ENCODE peak calls at places on chromosomes 4 and X, in seven cellular contexts. One of them, this sample, is unnamed.

GRCh38 chr4:80592950-80593349 is 257.4 kb downstream of the CFAP299 start:
- DNase-seq in Peyer's patch: no peak
- DNase-seq in NB4: peak
- DNase-seq in IMR-90: no peak
- DNase-seq in spleen: no peak
- DNase-seq in thyroid gland: no peak
- DNase-seq in H54: no peak
- DNase-seq in this sample: no peak

GRCh38 chrX:2334237-2334636 is 166.5 kb downstream of the DHRSX start:
- DNase-seq in Peyer's patch: no peak
- DNase-seq in NB4: no peak
- DNase-seq in IMR-90: no peak
- DNase-seq in spleen: no peak
- DNase-seq in thyroid gland: no peak
- DNase-seq in H54: no peak
- DNase-seq in this sample: no peak

GRCh38 chrX:151206871-151207270 is 30.5 kb downstream of the GPR50 start:
- DNase-seq in Peyer's patch: no peak
- DNase-seq in NB4: no peak
- DNase-seq in IMR-90: no peak
- DNase-seq in spleen: no peak
- DNase-seq in thyroid gland: no peak
- DNase-seq in H54: no peak
- DNase-seq in this sample: no peak

GRCh38 chr4:111449657-111450056 is 695.6 kb upstream of the FAM241A start:
- DNase-seq in Peyer's patch: no peak
- DNase-seq in NB4: no peak
- DNase-seq in IMR-90: peak
- DNase-seq in spleen: no peak
- DNase-seq in thyroid gland: no peak
- DNase-seq in H54: no peak
- DNase-seq in this sample: no peak

GRCh38 chr4:173735055-173735454 is 205.0 kb upstream of the HAND2 start:
- DNase-seq in Peyer's patch: no peak
- DNase-seq in NB4: no peak
- DNase-seq in IMR-90: peak
- DNase-seq in spleen: no peak
- DNase-seq in thyroid gland: no peak
- DNase-seq in H54: no peak
- DNase-seq in this sample: no peak

GRCh38 chr4:104446431-104446925 is 48.2 kb downstream of the CXXC4 start:
- DNase-seq in Peyer's patch: no peak
- DNase-seq in NB4: no peak
- DNase-seq in IMR-90: no peak
- DNase-seq in spleen: no peak
- DNase-seq in thyroid gland: no peak
- DNase-seq in H54: no peak
- DNase-seq in this sample: no peak

GRCh38 chr4:181670506-181670905 is 572.7 kb upstream of the TENM3 start:
- DNase-seq in Peyer's patch: no peak
- DNase-seq in NB4: no peak
- DNase-seq in IMR-90: no peak
- DNase-seq in spleen: no peak
- DNase-seq in thyroid gland: no peak
- DNase-seq in H54: no peak
- DNase-seq in this sample: no peak

GRCh38 chr4:19700951-19701350 is 550.8 kb upstream of the SLIT2 start:
- DNase-seq in Peyer's patch: no peak
- DNase-seq in NB4: no peak
- DNase-seq in IMR-90: peak
- DNase-seq in spleen: no peak
- DNase-seq in thyroid gland: no peak
- DNase-seq in H54: no peak
- DNase-seq in this sample: no peak

GRCh38 chr4:92953462-92953861 is 649.7 kb downstream of the GRID2 start:
- DNase-seq in Peyer's patch: no peak
- DNase-seq in NB4: no peak
- DNase-seq in IMR-90: no peak
- DNase-seq in spleen: no peak
- DNase-seq in thyroid gland: no peak
- DNase-seq in H54: no peak
- DNase-seq in this sample: no peak

GRCh38 chrX:153861147-153861546 is 24.8 kb downstream of the L1CAM start:
- DNase-seq in Peyer's patch: no peak
- DNase-seq in NB4: no peak
- DNase-seq in IMR-90: no peak
- DNase-seq in spleen: peak
- DNase-seq in thyroid gland: no peak
- DNase-seq in H54: no peak
- DNase-seq in this sample: no peak

GRCh38 chr4:169313732-169314131 is 43.0 kb upstream of the SH3RF1 start:
- DNase-seq in Peyer's patch: no peak
- DNase-seq in NB4: no peak
- DNase-seq in IMR-90: no peak
- DNase-seq in spleen: no peak
- DNase-seq in thyroid gland: no peak
- DNase-seq in H54: no peak
- DNase-seq in this sample: no peak

GRCh38 chr4:168864831-168865541 is 145.1 kb downstream of the CBR4 start:
- DNase-seq in Peyer's patch: no peak
- DNase-seq in NB4: no peak
- DNase-seq in IMR-90: peak
- DNase-seq in spleen: no peak
- DNase-seq in thyroid gland: peak
- DNase-seq in H54: no peak
- DNase-seq in this sample: no peak

GRCh38 chr4:88002786-88003185 is 4.6 kb upstream of the PKD2 start:
- DNase-seq in Peyer's patch: no peak
- DNase-seq in NB4: no peak
- DNase-seq in IMR-90: no peak
- DNase-seq in spleen: no peak
- DNase-seq in thyroid gland: no peak
- DNase-seq in H54: no peak
- DNase-seq in this sample: no peak

GRCh38 chr4:64230709-64231310 is 178.4 kb downstream of the TECRL start:
- DNase-seq in Peyer's patch: no peak
- DNase-seq in NB4: peak
- DNase-seq in IMR-90: peak
- DNase-seq in spleen: no peak
- DNase-seq in thyroid gland: no peak
- DNase-seq in H54: no peak
- DNase-seq in this sample: no peak

GRCh38 chr4:17063870-17064269 is 165.4 kb upstream of the LDB2 start:
- DNase-seq in Peyer's patch: no peak
- DNase-seq in NB4: no peak
- DNase-seq in IMR-90: peak
- DNase-seq in spleen: no peak
- DNase-seq in thyroid gland: no peak
- DNase-seq in H54: no peak
- DNase-seq in this sample: no peak

GRCh38 chr4:47462799-47463234 is 685 bp downstream of the COMMD8 start:
- DNase-seq in Peyer's patch: no peak
- DNase-seq in NB4: peak
- DNase-seq in IMR-90: peak
- DNase-seq in spleen: no peak
- DNase-seq in thyroid gland: no peak
- DNase-seq in H54: no peak
- DNase-seq in this sample: no peak

GRCh38 chr4:53490965-53491622 is 100.2 kb downstream of the LNX1 start:
- DNase-seq in Peyer's patch: peak
- DNase-seq in NB4: peak
- DNase-seq in IMR-90: peak
- DNase-seq in spleen: no peak
- DNase-seq in thyroid gland: peak
- DNase-seq in H54: no peak
- DNase-seq in this sample: no peak

GRCh38 chr4:95549246-95550138 is 719 bp upstream of the UNC5C start:
- DNase-seq in Peyer's patch: peak
- DNase-seq in NB4: peak
- DNase-seq in IMR-90: peak
- DNase-seq in spleen: peak
- DNase-seq in thyroid gland: peak
- DNase-seq in H54: peak
- DNase-seq in this sample: peak

GRCh38 chr4:6942238-6942800 is 32.7 kb downstream of the TBC1D14 start:
- DNase-seq in Peyer's patch: peak
- DNase-seq in NB4: peak
- DNase-seq in IMR-90: peak
- DNase-seq in spleen: peak
- DNase-seq in thyroid gland: no peak
- DNase-seq in H54: peak
- DNase-seq in this sample: no peak

GRCh38 chr4:8238061-8238511 is 31.5 kb upstream of the HTRA3 start:
- DNase-seq in Peyer's patch: peak
- DNase-seq in NB4: no peak
- DNase-seq in IMR-90: no peak
- DNase-seq in spleen: peak
- DNase-seq in thyroid gland: no peak
- DNase-seq in H54: no peak
- DNase-seq in this sample: no peak

GRCh38 chrX:22249371-22249770 is 23.3 kb upstream of the CBLL2 start:
- DNase-seq in Peyer's patch: no peak
- DNase-seq in NB4: no peak
- DNase-seq in IMR-90: no peak
- DNase-seq in spleen: no peak
- DNase-seq in thyroid gland: no peak
- DNase-seq in H54: no peak
- DNase-seq in this sample: no peak

GRCh38 chr4:128859887-128860774 is 50.6 kb downstream of the JADE1 start:
- DNase-seq in Peyer's patch: no peak
- DNase-seq in NB4: no peak
- DNase-seq in IMR-90: peak
- DNase-seq in spleen: no peak
- DNase-seq in thyroid gland: no peak
- DNase-seq in H54: no peak
- DNase-seq in this sample: no peak

GRCh38 chr4:138839574-138839973 is 176.0 kb upstream of the NOCT start:
- DNase-seq in Peyer's patch: no peak
- DNase-seq in NB4: no peak
- DNase-seq in IMR-90: no peak
- DNase-seq in spleen: no peak
- DNase-seq in thyroid gland: no peak
- DNase-seq in H54: no peak
- DNase-seq in this sample: no peak

DNA sequence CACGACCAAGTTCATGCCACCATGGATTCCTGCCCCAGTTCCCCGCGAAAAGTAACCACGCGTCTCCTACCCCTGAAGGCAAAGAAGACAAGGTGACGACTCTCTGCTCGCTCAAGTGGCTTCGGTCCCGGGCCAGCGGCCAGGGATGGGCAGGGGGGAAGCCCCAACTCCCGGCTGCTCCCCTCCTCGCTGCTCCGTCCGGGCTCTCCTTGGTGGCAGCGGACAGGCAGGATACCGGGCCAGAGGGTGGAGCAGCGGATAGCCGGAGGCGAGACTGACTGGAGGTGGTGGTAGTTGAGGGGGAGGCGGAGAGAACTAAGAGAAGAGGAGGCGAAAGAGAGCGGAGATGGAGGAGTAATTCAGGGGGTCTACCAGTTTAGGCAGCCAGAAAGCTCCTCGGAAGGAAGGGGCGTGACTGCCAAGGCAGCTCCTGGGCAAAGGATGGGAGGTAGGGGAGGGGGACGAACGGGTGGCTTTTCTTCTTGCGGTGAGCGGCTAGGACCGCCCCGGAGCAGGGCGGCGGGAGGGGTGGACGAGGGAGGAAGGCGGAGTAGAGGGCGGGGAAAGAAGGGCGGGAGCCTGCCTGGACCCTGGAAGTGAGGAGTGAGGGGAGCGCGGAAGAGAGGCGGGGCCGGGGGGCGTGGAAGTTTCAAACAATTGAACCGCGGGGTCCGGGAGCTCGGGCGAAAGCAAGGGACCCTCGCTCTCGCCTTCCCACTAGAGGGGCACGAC is at the start of gene AMOT:
- DNase-seq in Peyer's patch: peak
- DNase-seq in NB4: peak
- DNase-seq in IMR-90: peak
- DNase-seq in spleen: peak
- DNase-seq in thyroid gland: peak
- DNase-seq in H54: peak
- DNase-seq in this sample: peak
- TF ChIP-seq POLR2A in Peyer's patch: no peak
- TF ChIP-seq POLR2A in NB4: no peak
- TF ChIP-seq POLR2A in IMR-90: no peak
- TF ChIP-seq POLR2A in spleen: no peak
- TF ChIP-seq POLR2A in thyroid gland: no peak
- TF ChIP-seq POLR2A in H54: no peak
- TF ChIP-seq POLR2A in this sample: peak

GRCh38 chr4:1810765-1811164 is 17.7 kb downstream of the FGFR3 start:
- DNase-seq in Peyer's patch: no peak
- DNase-seq in NB4: no peak
- DNase-seq in IMR-90: no peak
- DNase-seq in spleen: no peak
- DNase-seq in thyroid gland: no peak
- DNase-seq in H54: no peak
- DNase-seq in this sample: no peak

GRCh38 chr4:1808851-1809753 is 16.0 kb downstream of the FGFR3 start:
- DNase-seq in Peyer's patch: no peak
- DNase-seq in NB4: no peak
- DNase-seq in IMR-90: no peak
- DNase-seq in spleen: no peak
- DNase-seq in thyroid gland: no peak
- DNase-seq in H54: no peak
- DNase-seq in this sample: no peak

GRCh38 chr4:1808396-1808795 is 15.3 kb downstream of the FGFR3 start:
- DNase-seq in Peyer's patch: no peak
- DNase-seq in NB4: no peak
- DNase-seq in IMR-90: no peak
- DNase-seq in spleen: no peak
- DNase-seq in thyroid gland: no peak
- DNase-seq in H54: no peak
- DNase-seq in this sample: no peak

GRCh38 chr4:1807258-1807777 is 14.2 kb downstream of the FGFR3 start:
- DNase-seq in Peyer's patch: no peak
- DNase-seq in NB4: no peak
- DNase-seq in IMR-90: no peak
- DNase-seq in spleen: no peak
- DNase-seq in thyroid gland: no peak
- DNase-seq in H54: no peak
- DNase-seq in this sample: no peak

GRCh38 chr4:1809754-1810502 is 16.8 kb downstream of the FGFR3 start:
- DNase-seq in Peyer's patch: peak
- DNase-seq in NB4: peak
- DNase-seq in IMR-90: peak
- DNase-seq in spleen: peak
- DNase-seq in thyroid gland: peak
- DNase-seq in H54: peak
- DNase-seq in this sample: peak
- TF ChIP-seq POLR2A in Peyer's patch: no peak
- TF ChIP-seq POLR2A in NB4: no peak
- TF ChIP-seq POLR2A in IMR-90: peak
- TF ChIP-seq POLR2A in spleen: no peak
- TF ChIP-seq POLR2A in thyroid gland: no peak
- TF ChIP-seq POLR2A in H54: no peak
- TF ChIP-seq POLR2A in this sample: no peak

GRCh38 chrX:120560842-120561633 is at the start of gene CUL4B:
- DNase-seq in Peyer's patch: peak
- DNase-seq in NB4: peak
- DNase-seq in IMR-90: peak
- DNase-seq in spleen: peak
- DNase-seq in thyroid gland: peak
- DNase-seq in H54: peak
- DNase-seq in this sample: peak
- TF ChIP-seq POLR2A in Peyer's patch: peak
- TF ChIP-seq POLR2A in NB4: peak
- TF ChIP-seq POLR2A in IMR-90: peak
- TF ChIP-seq POLR2A in spleen: no peak
- TF ChIP-seq POLR2A in thyroid gland: no peak
- TF ChIP-seq POLR2A in H54: peak
- TF ChIP-seq POLR2A in this sample: peak

GRCh38 chr4:110193822-110194761 is 4.3 kb downstream of the ELOVL6 start:
- DNase-seq in Peyer's patch: peak
- DNase-seq in NB4: peak
- DNase-seq in IMR-90: peak
- DNase-seq in spleen: peak
- DNase-seq in thyroid gland: peak
- DNase-seq in H54: peak
- DNase-seq in this sample: peak
- TF ChIP-seq POLR2A in Peyer's patch: peak
- TF ChIP-seq POLR2A in NB4: peak
- TF ChIP-seq POLR2A in IMR-90: peak
- TF ChIP-seq POLR2A in spleen: no peak
- TF ChIP-seq POLR2A in thyroid gland: no peak
- TF ChIP-seq POLR2A in H54: no peak
- TF ChIP-seq POLR2A in this sample: no peak

This sample was measured in ovary.